ENCODE peak calls at places on chromosomes 16 and 17, in ten cellular contexts. I is T-cell; H is psoas muscle; G is stimulated activated CD4-positive, alpha-beta T cell treated with anti-CD3 and anti-CD28 coated beads, Interleukin-4, amount 100 ng/mL, for 1 hour; F is AG10803; J is stimulated activated CD8-positive, alpha-beta memory T cell treated with anti-CD3 and anti-CD28 coated beads, Interleukin-4, amount 100 ng/mL, for 4 hours; O is astrocyte of the spinal cord; T is NCI-H345; D is amniotic stem cell; E is hypothalamus. B is an unnamed sample.

GRCh38 chr17:2190014-2190413 is 113.6 kb downstream of the SMG6 start:
- DNase-seq in I (no peak), H (peak; percentile 63), G (no peak), F (peak; percentile 68), J (no peak), O (no peak), T (no peak), D (no peak), E (no peak), B (no peak)

GRCh38 chr16:4389051-4389955 is 17.7 kb downstream of the VASN start:
- DNase-seq in I (no peak), H (no peak), G (no peak), F (no peak), J (no peak), O (no peak), T (no peak), D (no peak), E (no peak), B (no peak)

GRCh38 chr16:22071352-22071923 is 20.9 kb upstream of the VWA3A start:
- DNase-seq in I (no peak), H (no peak), G (no peak), F (no peak), J (no peak), O (no peak), T (no peak), D (no peak), E (no peak), B (no peak)

GRCh38 chr16:75420987-75421819 is 12.1 kb downstream of the CFDP1 start:
- DNase-seq in I (no peak), H (peak; percentile 80), G (peak; percentile 24), F (peak; percentile 51), J (no peak), O (peak; percentile 42), T (no peak), D (no peak), E (no peak), B (no peak)

GRCh38 chr16:4261557-4262172 is 11.2 kb downstream of the TFAP4 start:
- DNase-seq in I (no peak), H (peak; percentile 66), G (peak; percentile 52), F (peak; percentile 21), J (no peak), O (peak; percentile 13), T (peak; percentile 12), D (no peak), E (no peak), B (no peak)

GRCh38 chr16:2816751-2817495 is at the start of gene PRSS21:
- DNase-seq in I (no peak), H (no peak), G (peak; percentile 45), F (no peak), J (no peak), O (no peak), T (no peak), D (no peak), E (no peak), B (no peak)

GRCh38 chr17:70119961-70120360 is 44.9 kb downstream of the KCNJ16 start:
- DNase-seq in I (no peak), H (no peak), G (no peak), F (peak; percentile 37), J (no peak), O (no peak), T (no peak), D (no peak), E (no peak), B (no peak)

GRCh38 chr17:63452979-63453551 is 7.0 kb upstream of the CYB561 start:
- DNase-seq in I (no peak), H (no peak), G (no peak), F (no peak), J (no peak), O (no peak), T (no peak), D (no peak), E (no peak), B (no peak)

GRCh38 chr17:28828294-28829040 is 14.1 kb downstream of the FAM222B start:
- DNase-seq in I (no peak), H (no peak), G (no peak), F (peak; percentile 40), J (no peak), O (peak; percentile 65), T (no peak), D (no peak), E (no peak), B (no peak)

GRCh38 chr17:7486181-7486580 is 2.0 kb downstream of the POLR2A start:
- DNase-seq in I (no peak), H (no peak), G (no peak), F (peak; percentile 72), J (no peak), O (peak; percentile 33), T (no peak), D (no peak), E (no peak), B (no peak)

GRCh38 chr17:47789611-47790520 is 31.7 kb downstream of the OSBPL7 start:
- DNase-seq in I (no peak), H (peak; percentile 72), G (peak; percentile 61), F (peak; percentile 42), J (no peak), O (peak; percentile 31), T (peak; percentile 67), D (peak; percentile 21), E (peak; percentile 13), B (peak; percentile 44)

GRCh38 chr16:58280146-58280845 is 14.5 kb downstream of the PRSS54 start:
- DNase-seq in I (no peak), H (no peak), G (no peak), F (no peak), J (no peak), O (no peak), T (no peak), D (no peak), E (no peak), B (no peak)

GRCh38 chr16:66924527-66925321 is 611 bp downstream of the RRAD start:
- DNase-seq in I (no peak), H (peak; percentile 73), G (peak; percentile 40), F (no peak), J (no peak), O (no peak), T (no peak), D (no peak), E (no peak), B (no peak)

GRCh38 chr16:74099530-74099929 is 197.1 kb upstream of the PSMD7 start:
- DNase-seq in I (no peak), H (no peak), G (no peak), F (no peak), J (no peak), O (no peak), T (no peak), D (no peak), E (no peak), B (no peak)

GRCh38 chr17:42276359-42276608 is at the start of gene STAT5B:
- DNase-seq in I (peak; percentile 31), H (peak; percentile 87), G (peak; percentile 66), F (peak; percentile 54), J (peak; percentile 27), O (no peak), T (peak; percentile 71), D (peak; percentile 30), E (peak; percentile 57), B (peak; percentile 88)

GRCh38 chr17:80859004-80859941 is 132.4 kb upstream of the CHMP6 start:
- DNase-seq in I (no peak), H (peak; percentile 92), G (no peak), F (peak; percentile 92), J (no peak), O (peak; percentile 89), T (peak; percentile 84), D (peak; percentile 73), E (peak; percentile 38), B (no peak)

GRCh38 chr16:3321802-3322201 is 16.5 kb downstream of the ZNF75A start:
- DNase-seq in I (no peak), H (no peak), G (no peak), F (no peak), J (no peak), O (no peak), T (no peak), D (no peak), E (no peak), B (no peak)

GRCh38 chr17:6525111-6525510 is 31.2 kb downstream of the PITPNM3 start:
- DNase-seq in I (no peak), H (no peak), G (no peak), F (no peak), J (no peak), O (no peak), T (no peak), D (no peak), E (no peak), B (no peak)

GRCh38 chr17:27597188-27597580 is 33.8 kb upstream of the LGALS9 start:
- DNase-seq in I (no peak), H (no peak), G (no peak), F (no peak), J (no peak), O (no peak), T (no peak), D (no peak), E (no peak), B (no peak)

GRCh38 chr16:7839568-7839967 is 506.9 kb downstream of the RBFOX1 start:
- DNase-seq in I (no peak), H (no peak), G (no peak), F (no peak), J (no peak), O (no peak), T (no peak), D (no peak), E (no peak), B (no peak)

GRCh38 chr17:4887581-4887980 is 11.8 kb upstream of the C17orf107 start:
- DNase-seq in I (no peak), H (no peak), G (no peak), F (no peak), J (no peak), O (no peak), T (no peak), D (no peak), E (no peak), B (no peak)

GRCh38 chr17:81126281-81127132 is 38.8 kb upstream of the PVALEF start:
- DNase-seq in I (no peak), H (no peak), G (no peak), F (no peak), J (no peak), O (no peak), T (no peak), D (no peak), E (peak; percentile 58), B (no peak)

GRCh38 chr17:75604034-75604695 is 16.6 kb downstream of the MYO15B start:
- DNase-seq in I (no peak), H (no peak), G (no peak), F (peak; percentile 9), J (no peak), O (no peak), T (no peak), D (no peak), E (no peak), B (no peak)

GRCh38 chr17:61723914-61724313 is 132.9 kb upstream of the NACA2 start:
- DNase-seq in I (no peak), H (no peak), G (no peak), F (no peak), J (no peak), O (no peak), T (no peak), D (no peak), E (no peak), B (no peak)

GRCh38 chr16:77788196-77789084 is at the start of gene VAT1L:
- DNase-seq in I (no peak), H (no peak), G (no peak), F (peak; percentile 53), J (no peak), O (peak; percentile 75), T (peak; percentile 41), D (no peak), E (peak; percentile 52), B (no peak)

GRCh38 chr17:48629411-48629759 is 3.2 kb upstream of the HOXB9 start:
- DNase-seq in I (no peak), H (no peak), G (no peak), F (no peak), J (no peak), O (no peak), T (no peak), D (no peak), E (no peak), B (no peak)

GRCh38 chr17:14297161-14297851 is 3.6 kb upstream of the HS3ST3B1 start:
- DNase-seq in I (no peak), H (peak; percentile 67), G (peak; percentile 34), F (peak; percentile 84), J (no peak), O (peak; percentile 51), T (no peak), D (no peak), E (no peak), B (peak; percentile 23)

GRCh38 chr17:5042152-5043022 is 7.2 kb upstream of the SLC52A1 start:
- DNase-seq in I (no peak), H (no peak), G (peak; percentile 32), F (no peak), J (no peak), O (no peak), T (no peak), D (no peak), E (no peak), B (no peak)